ENCODE peak calls at places on chromosomes 5 and 9, in six cellular contexts. O is fibroblast of lung; D is CD8-positive, alpha-beta T cell; A is fibroblast of mammary gland; K is AG09309; P is tibial nerve. Q is an unnamed sample.

GRCh38 chr9:15246688-15247087 is 60.3 kb downstream of the TTC39B start:
- DNase-seq in O (peak), D (no peak), A (peak), K (no peak), P (no peak), Q (no peak)

GRCh38 chr9:68505681-68506409 is 34.8 kb downstream of the TMEM252 start:
- DNase-seq in O (no peak), D (no peak), A (peak), K (no peak), P (no peak), Q (no peak)

GRCh38 chr9:14908221-14909206 is 1.7 kb downstream of the FREM1 start:
- DNase-seq in O (no peak), D (no peak), A (no peak), K (no peak), P (no peak), Q (no peak)

GRCh38 chr9:109250311-109250741 is 70.5 kb downstream of the EPB41L4B start:
- DNase-seq in O (no peak), D (no peak), A (no peak), K (no peak), P (no peak), Q (no peak)

GRCh38 chr5:34415559-34416198 is 240.4 kb upstream of the RAI14 start:
- DNase-seq in O (peak), D (no peak), A (peak), K (no peak), P (no peak), Q (no peak)

GRCh38 chr5:172868436-172868923 is 34.4 kb downstream of the ERGIC1 start:
- DNase-seq in O (peak), D (no peak), A (peak), K (no peak), P (no peak), Q (no peak)

GRCh38 chr5:6201626-6202025 is 176.7 kb downstream of the MED10 start:
- DNase-seq in O (peak), D (no peak), A (peak), K (no peak), P (no peak), Q (no peak)

GRCh38 chr9:121285835-121286687 is 18.1 kb downstream of the GSN start:
- DNase-seq in O (peak), D (no peak), A (peak), K (peak), P (peak), Q (no peak)

GRCh38 chr9:26308328-26308727 is 584.3 kb downstream of the CAAP1 start:
- DNase-seq in O (peak), D (no peak), A (peak), K (no peak), P (no peak), Q (no peak)

GRCh38 chr5:58185397-58186195 is 274.3 kb downstream of the PLK2 start:
- DNase-seq in O (peak), D (no peak), A (peak), K (no peak), P (no peak), Q (no peak)

GRCh38 chr9:21287280-21287679 is 17.8 kb downstream of the IFNA5 start:
- DNase-seq in O (no peak), D (no peak), A (no peak), K (no peak), P (no peak), Q (no peak)
- TF ChIP-seq CTCF in O (no peak), D (no peak), A (no peak), K (no peak), P (no peak), Q (no peak)

DNA sequence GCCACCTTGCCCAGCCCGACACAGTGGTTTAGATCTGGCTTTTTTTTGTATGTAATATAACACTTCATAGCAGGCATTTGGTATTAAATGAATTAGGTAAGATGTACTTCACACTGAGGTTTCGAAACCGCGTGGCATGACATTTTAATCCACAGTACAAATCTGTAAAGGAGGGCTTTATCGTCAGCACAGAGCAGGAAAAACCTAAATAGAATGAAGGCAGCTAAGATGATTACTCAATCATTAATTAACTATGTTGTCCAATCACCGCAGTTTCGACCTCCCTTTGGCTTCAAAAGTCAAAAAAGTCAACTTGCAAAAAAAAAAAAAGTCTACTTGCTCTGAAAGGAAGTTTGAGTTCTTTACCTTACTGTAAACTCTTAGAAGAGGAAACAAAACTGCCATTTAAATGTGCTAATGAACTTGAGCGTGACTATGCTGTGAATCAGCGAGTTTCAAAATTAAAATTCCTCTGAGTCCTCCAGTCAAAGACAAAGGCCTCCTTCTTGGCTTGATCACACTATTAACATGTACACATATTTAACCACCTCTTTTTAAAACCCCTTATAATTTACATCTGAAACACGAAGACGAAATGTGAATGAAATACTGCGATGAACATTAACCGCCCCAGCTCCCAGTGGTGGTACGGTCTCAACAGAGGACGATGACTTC is 698 bp upstream of the SEC24A start:
- DNase-seq in O (peak), D (peak), A (peak), K (peak), P (no peak), Q (no peak)
- H3K4me3 ChIP-seq in O (peak), D (peak), A (peak), K (peak), P (peak), Q (peak)

DNA sequence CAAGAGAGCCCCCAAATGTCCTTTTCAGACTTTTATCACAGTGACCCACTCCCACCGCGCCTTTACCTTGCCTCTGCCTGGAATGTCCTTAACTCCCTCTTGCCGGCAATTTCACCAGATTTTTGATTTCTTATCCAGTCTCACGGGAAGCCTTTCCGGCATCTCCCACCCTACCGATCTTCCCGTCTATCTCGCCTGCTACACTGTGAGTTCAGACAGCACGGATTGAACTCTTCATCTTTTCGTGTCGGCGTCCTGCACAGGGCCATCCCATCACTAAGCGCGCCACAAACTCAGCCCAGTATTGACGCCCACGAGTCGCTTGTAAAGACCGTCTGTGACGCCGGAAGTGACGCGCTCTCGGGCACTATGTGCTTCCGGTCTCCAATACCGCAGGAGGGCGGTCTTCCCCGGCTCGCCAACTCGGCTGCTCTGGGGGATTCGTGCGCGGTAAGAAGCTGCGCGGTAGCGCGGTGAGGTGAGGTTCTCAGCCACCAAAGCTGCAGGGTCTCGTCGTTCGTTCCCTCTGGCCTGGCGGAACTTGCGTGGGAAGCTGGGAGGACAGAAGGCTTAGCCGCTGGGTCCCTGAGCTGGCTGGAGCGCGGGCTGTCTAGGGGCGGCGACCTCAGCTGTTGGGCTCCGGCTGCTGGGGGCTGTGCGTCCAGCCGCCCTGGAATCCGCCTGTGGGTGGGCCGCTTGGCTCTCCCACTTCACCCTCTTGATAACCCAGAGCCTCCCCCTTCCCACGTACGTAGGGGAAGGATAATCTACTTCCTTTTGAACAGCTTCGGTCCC is at the start of gene ZCCHC9:
- DNase-seq in O (peak), D (peak), A (peak), K (peak), P (peak), Q (peak)
- TF ChIP-seq CTCF in O (no peak), D (no peak), A (no peak), K (peak), P (peak), Q (peak)

DNA sequence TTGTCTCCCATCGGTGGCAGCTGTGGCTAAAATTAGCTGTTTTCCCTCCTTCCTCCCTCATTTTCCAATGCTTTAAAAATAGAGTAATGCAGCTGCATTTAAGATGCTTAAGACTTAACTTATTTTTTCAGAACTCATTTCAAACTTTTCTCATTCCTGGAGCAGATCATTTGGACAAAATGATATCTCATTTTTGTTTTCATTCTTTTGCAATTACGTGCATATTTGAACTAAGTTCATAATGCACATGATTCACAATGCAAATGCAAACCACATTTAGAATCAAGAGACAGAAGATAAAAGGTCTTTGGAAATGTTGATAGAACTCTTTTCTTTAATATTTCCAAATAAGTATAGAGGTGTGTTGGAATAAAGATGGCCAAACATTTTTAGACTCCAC is 14.7 kb downstream of the HSPB3 start:
- DNase-seq in O (peak), D (no peak), A (peak), K (no peak), P (no peak), Q (no peak)
- H3K4me3 ChIP-seq in O (peak), D (no peak), A (no peak), K (peak), P (peak), Q (peak)

DNA sequence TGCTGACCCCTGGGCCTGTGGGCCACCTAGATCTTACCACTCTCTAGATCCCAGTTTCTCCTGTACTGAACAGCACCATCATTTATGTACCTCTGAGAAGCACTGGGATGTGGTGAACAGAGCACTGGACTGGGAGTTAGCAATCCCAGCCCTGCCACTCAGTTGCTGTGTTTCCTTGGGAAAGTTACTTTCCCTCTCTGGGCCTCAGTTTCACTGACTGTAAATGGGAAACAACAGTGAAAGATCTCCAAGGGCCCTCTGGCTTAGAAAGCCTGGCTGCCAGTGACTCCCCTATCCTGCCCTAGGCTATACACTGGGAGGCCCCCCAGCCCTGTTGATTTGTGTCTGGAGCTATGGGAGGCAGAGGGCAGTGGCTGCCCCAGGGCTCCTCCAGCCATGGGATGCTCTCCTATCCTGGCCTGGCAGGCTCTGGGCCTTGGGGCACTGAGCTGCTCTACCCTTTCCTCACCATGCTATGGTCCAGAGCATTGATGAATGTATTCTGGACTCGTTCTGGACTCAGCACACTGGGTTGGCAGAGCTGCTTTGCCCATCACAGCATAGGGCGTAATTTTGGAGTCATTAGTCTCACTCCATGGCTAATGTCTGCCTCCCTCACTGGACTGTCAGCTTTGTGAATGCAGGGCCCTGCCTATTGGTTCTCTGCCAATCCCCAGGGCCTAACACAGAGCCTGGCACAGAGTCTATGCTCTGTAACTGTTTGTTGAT is 99.3 kb downstream of the RGS3 start:
- DNase-seq in O (no peak), D (no peak), A (no peak), K (no peak), P (no peak), Q (no peak)
- TF ChIP-seq CTCF in O (no peak), D (no peak), A (no peak), K (no peak), P (no peak), Q (no peak)

GRCh38 chr9:113682297-113682771 is 193.8 kb upstream of the ZNF618 start:
- DNase-seq in O (peak), D (peak), A (peak), K (no peak), P (peak), Q (peak)

GRCh38 chr9:113687107-113687679 is 188.9 kb upstream of the ZNF618 start:
- DNase-seq in O (no peak), D (no peak), A (no peak), K (no peak), P (no peak), Q (no peak)

GRCh38 chr9:113690055-113690740 is 185.9 kb upstream of the ZNF618 start:
- DNase-seq in O (no peak), D (no peak), A (no peak), K (no peak), P (no peak), Q (no peak)

GRCh38 chr9:113692264-113692663 is 183.8 kb upstream of the ZNF618 start:
- DNase-seq in O (no peak), D (no peak), A (no peak), K (no peak), P (no peak), Q (no peak)

DNA sequence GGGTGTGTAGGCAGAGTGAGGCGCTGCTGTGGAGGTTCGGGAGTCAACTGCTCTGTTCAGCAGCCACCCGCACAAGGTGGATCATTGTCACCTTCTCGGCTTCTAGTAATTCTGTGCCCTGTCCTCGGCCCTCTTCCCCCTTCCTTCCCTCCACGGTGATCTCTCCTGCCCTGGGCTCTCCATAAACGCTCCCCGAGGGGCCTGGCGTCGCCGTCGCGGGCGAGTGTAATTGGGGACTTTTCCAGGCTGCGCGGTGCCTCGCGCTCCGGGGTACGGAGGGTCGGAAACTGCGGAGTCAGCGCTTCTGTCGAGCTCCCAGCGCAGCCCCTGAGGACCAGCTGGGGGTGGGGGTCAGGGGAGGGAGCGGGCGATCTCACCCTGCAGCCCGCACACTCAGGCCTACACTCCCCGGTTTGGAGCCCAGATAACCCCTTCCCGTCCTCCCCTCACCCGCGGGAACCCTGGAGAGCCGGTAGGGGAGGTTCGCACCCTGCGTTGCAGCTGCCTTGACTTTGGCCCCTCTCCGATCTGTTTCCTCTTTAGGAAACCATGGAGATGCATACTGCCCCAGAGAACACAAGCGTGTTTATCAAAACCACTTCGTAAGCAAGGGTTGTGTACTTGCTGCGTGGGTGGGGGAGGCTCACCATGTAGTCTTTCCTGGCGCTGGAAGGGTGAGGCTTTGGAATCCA is 188.3 kb upstream of the ZNF618 start:
- DNase-seq in O (no peak), D (no peak), A (no peak), K (no peak), P (no peak), Q (no peak)
- H3K4me3 ChIP-seq in O (peak), D (no peak), A (no peak), K (no peak), P (no peak), Q (no peak)

GRCh38 chr9:128190013-128190412 is 1.4 kb downstream of the CIZ1 start:
- DNase-seq in O (no peak), D (no peak), A (no peak), K (no peak), P (no peak), Q (no peak)
- TF ChIP-seq CTCF in O (no peak), D (no peak), A (no peak), K (no peak), P (no peak), Q (no peak)